ENCODE peak calls at places on chromosomes 6 and 20, in eight cellular contexts. J is NCI-H82; S is SK-N-SH; T is astrocyte of the spinal cord; H is ELR; B is HEK293T; V is stimulated activated CD8-positive, alpha-beta memory T cell treated with anti-CD3 and anti-CD28 coated beads, Interleukin-15, amount 100 ng/mL, for 24 hours; P is mammary epithelial cell. E is an unnamed sample.

GRCh38 chr6:25942561-25943147 is 12.2 kb upstream of the SLC17A2 start:
- DNase-seq in J (peak), P (peak), S (peak), B (no peak), H (peak), T (peak), V (no peak), E (no peak)

GRCh38 chr20:43536041-43536816 is 22.6 kb upstream of the SGK2 start:
- DNase-seq in J (no peak), S (no peak), V (no peak), B (no peak), H (no peak), T (no peak), P (no peak), E (no peak)

GRCh38 chr20:50333856-50334255 is 143.2 kb downstream of the CEBPB start:
- DNase-seq in J (no peak), H (peak), T (peak), P (peak), V (no peak), B (no peak), S (no peak), E (peak)

GRCh38 chr6:17890309-17890708 is 97.1 kb downstream of the KIF13A start:
- DNase-seq in J (no peak), H (no peak), V (no peak), T (no peak), S (no peak), B (no peak), P (no peak), E (no peak)

GRCh38 chr6:55014321-55015088 is 159.8 kb upstream of the HCRTR2 start:
- DNase-seq in P (no peak), J (peak), S (no peak), H (peak), B (no peak), T (no peak), V (no peak), E (no peak)

GRCh38 chr6:13486679-13487121 is 700 bp downstream of the GFOD1 start:
- DNase-seq in S (peak), T (peak), H (peak), J (peak), V (peak), B (peak), P (peak), E (peak)

GRCh38 chr20:19947611-19948264 is 69.4 kb upstream of the NAA20 start:
- DNase-seq in T (peak), J (no peak), P (peak), S (no peak), V (no peak), B (no peak), H (peak), E (no peak)

GRCh38 chr6:18784794-18785193 is 397.6 kb downstream of the RNF144B start:
- DNase-seq in T (no peak), P (no peak), J (no peak), S (no peak), H (no peak), B (no peak), V (no peak), E (no peak)

GRCh38 chr6:65299236-65299635 is 407.8 kb downstream of the EYS start:
- DNase-seq in H (no peak), J (no peak), B (no peak), V (no peak), S (no peak), P (no peak), T (no peak), E (no peak)

GRCh38 chr6:132153221-132153896 is 202.2 kb upstream of the CCN2 start:
- DNase-seq in H (peak), T (peak), S (no peak), B (no peak), V (no peak), J (no peak), P (no peak), E (no peak)

GRCh38 chr6:129369737-129370136 is 340.2 kb downstream of the ARHGAP18 start:
- DNase-seq in P (no peak), B (no peak), V (no peak), T (no peak), J (no peak), S (no peak), H (no peak), E (no peak)

GRCh38 chr6:148776321-148776966 is 29.6 kb downstream of the UST start:
- DNase-seq in V (no peak), S (no peak), J (no peak), P (peak), H (peak), B (no peak), T (peak), E (no peak)

GRCh38 chr6:41548098-41548840 is 2.1 kb downstream of the FOXP4 start:
- DNase-seq in J (no peak), V (no peak), S (no peak), H (no peak), B (no peak), T (no peak), P (no peak), E (no peak)

GRCh38 chr6:35181313-35181932 is 32.3 kb upstream of the SCUBE3 start:
- DNase-seq in V (no peak), B (no peak), J (no peak), P (no peak), T (peak), H (peak), S (no peak), E (peak)

GRCh38 chr6:31267504-31268371 is 4.2 kb downstream of the HLA-C start:
- DNase-seq in J (no peak), S (no peak), T (no peak), V (no peak), P (no peak), B (no peak), H (no peak), E (no peak)

GRCh38 chr6:87093651-87094050 is 1.3 kb downstream of the CGA start:
- DNase-seq in B (no peak), J (no peak), S (no peak), H (peak), V (no peak), T (peak), P (no peak), E (no peak)

GRCh38 chr20:5364136-5364821 is 47.5 kb upstream of the PROKR2 start:
- DNase-seq in B (no peak), H (no peak), J (no peak), S (no peak), P (peak), T (no peak), V (no peak), E (no peak)

GRCh38 chr20:22924949-22925612 is 110.0 kb upstream of the SSTR4 start:
- DNase-seq in H (no peak), P (no peak), B (no peak), J (no peak), T (no peak), V (no peak), S (no peak), E (no peak)

GRCh38 chr6:36118550-36119107 is 11.7 kb upstream of the MAPK13 start:
- DNase-seq in H (peak), P (peak), J (no peak), T (no peak), S (no peak), V (no peak), B (no peak), E (peak)

GRCh38 chr6:148037496-148037895 is 305.1 kb upstream of the SASH1 start:
- DNase-seq in S (no peak), J (no peak), V (no peak), P (no peak), T (no peak), B (no peak), H (peak), E (no peak)

GRCh38 chr6:141203902-141204575 is 928.7 kb upstream of the GJE1 start:
- DNase-seq in P (peak), J (no peak), S (no peak), T (peak), B (no peak), V (no peak), H (peak), E (no peak)

GRCh38 chr6:66094615-66095014 is 387.6 kb upstream of the EYS start:
- DNase-seq in T (no peak), P (no peak), J (no peak), S (no peak), H (no peak), B (no peak), V (no peak), E (peak)

GRCh38 chr6:72216222-72217106 is 330.1 kb downstream of the RIMS1 start:
- DNase-seq in S (peak), H (no peak), V (no peak), P (no peak), T (no peak), J (no peak), B (no peak), E (no peak)

GRCh38 chr6:127300411-127300810 is 33.7 kb downstream of the RNF146 start:
- DNase-seq in J (peak), S (no peak), B (no peak), T (peak), H (peak), P (peak), V (no peak), E (no peak)

GRCh38 chr20:8414611-8415274 is 282.7 kb downstream of the PLCB1 start:
- DNase-seq in S (no peak), B (no peak), P (peak), T (peak), V (no peak), J (no peak), H (peak), E (no peak)

GRCh38 chr6:27577922-27578321 is 105.0 kb upstream of the ZNF184 start:
- DNase-seq in J (no peak), V (no peak), B (no peak), S (no peak), H (no peak), T (no peak), P (no peak), E (no peak)

GRCh38 chr20:60242836-60243520 is 284.8 kb downstream of the CDH26 start:
- DNase-seq in J (no peak), H (peak), P (peak), S (no peak), T (peak), B (no peak), V (no peak), E (peak)

GRCh38 chr6:135905604-135906300 is 54.3 kb downstream of the PDE7B start:
- DNase-seq in S (no peak), H (no peak), B (no peak), V (no peak), T (peak), J (no peak), P (no peak), E (no peak)

GRCh38 chr6:156638581-156638980 is 138.6 kb upstream of the ARID1B start:
- DNase-seq in T (no peak), V (no peak), B (no peak), J (no peak), S (no peak), H (no peak), P (no peak), E (no peak)

GRCh38 chr6:100506651-100507050 is 41.9 kb upstream of the SIM1 start:
- DNase-seq in P (no peak), J (no peak), S (no peak), V (no peak), H (peak), B (no peak), T (peak), E (no peak)

GRCh38 chr6:11283629-11284028 is 51.2 kb upstream of the NEDD9 start:
- DNase-seq in B (no peak), P (no peak), J (no peak), S (no peak), T (no peak), H (no peak), V (no peak), E (no peak)

GRCh38 chr6:34315780-34316179 is 67.0 kb upstream of the SMIM29 start:
- DNase-seq in H (no peak), J (no peak), P (no peak), S (no peak), T (no peak), B (no peak), V (no peak), E (no peak)

GRCh38 chr20:57061058-57061900 is 205.2 kb downstream of the BMP7 start:
- DNase-seq in J (peak), S (peak), V (no peak), T (peak), P (peak), B (peak), H (peak), E (peak)

GRCh38 chr6:34947561-34947960 is 58.5 kb downstream of the ANKS1A start:
- DNase-seq in S (no peak), B (no peak), P (peak), T (no peak), H (no peak), V (no peak), J (no peak), E (no peak)

GRCh38 chr6:151240861-151241642 is 1.3 kb downstream of the AKAP12 start:
- DNase-seq in P (peak), B (peak), H (peak), V (no peak), S (peak), T (peak), J (peak), E (peak)

GRCh38 chr6:111745186-111745585 is 128.1 kb downstream of the FYN start:
- DNase-seq in B (no peak), P (no peak), T (no peak), V (no peak), J (no peak), H (peak), S (no peak), E (no peak)

GRCh38 chr20:15005300-15005986 is 668.0 kb upstream of the FLRT3 start:
- DNase-seq in P (peak), H (no peak), V (no peak), S (no peak), B (no peak), J (no peak), T (peak), E (no peak)